ENCODE peak calls at places on chromosomes 6 and 20, in five cellular contexts. Z is hepatocyte, G is uterus, H is fibroblast of the aortic adventitia, L is sigmoid colon. W is an unnamed sample.

GRCh38 chr6:144710207-144710606 is 425.1 kb downstream of the UTRN start:
- DNase-seq in Z (no peak), H (peak), L (no peak), G (no peak), W (no peak)

GRCh38 chr6:35312763-35313125 is 15.1 kb downstream of the DEF6 start:
- DNase-seq in Z (no peak), G (no peak), L (no peak), H (no peak), W (no peak)

GRCh38 chr6:16322666-16323312 is 84.4 kb downstream of the GMPR start:
- DNase-seq in H (peak), G (peak), Z (peak), L (peak), W (peak)

GRCh38 chr6:6634735-6635075 is 46.2 kb downstream of the LY86 start:
- DNase-seq in L (no peak), G (no peak), H (no peak), Z (no peak), W (no peak)

GRCh38 chr6:160042788-160043301 is 74.0 kb downstream of the IGF2R start:
- DNase-seq in Z (no peak), G (no peak), H (peak), L (no peak), W (no peak)

GRCh38 chr6:39225946-39226437 is 3.3 kb downstream of the KCNK5 start:
- DNase-seq in G (no peak), Z (peak), H (no peak), L (no peak), W (no peak)

GRCh38 chr6:118789419-118789818 is 104.5 kb upstream of the ASF1A start:
- DNase-seq in H (no peak), G (no peak), L (no peak), Z (no peak), W (no peak)

GRCh38 chr20:57192311-57192710 is 74.1 kb downstream of the BMP7 start:
- DNase-seq in L (no peak), Z (no peak), H (no peak), G (no peak), W (no peak)

GRCh38 chr20:9241232-9241692 is 172.4 kb downstream of the PLCB4 start:
- DNase-seq in G (no peak), Z (no peak), H (peak), L (no peak), W (no peak)

GRCh38 chr6:108837236-108837971 is 10.8 kb upstream of the ARMC2 start:
- DNase-seq in L (no peak), G (no peak), Z (no peak), H (no peak), W (no peak)

GRCh38 chr6:34154668-34155447 is 9.0 kb upstream of the GRM4 start:
- DNase-seq in Z (peak), H (peak), G (peak), L (peak), W (peak)

GRCh38 chr6:158056804-158057203 is 75.1 kb downstream of the SYNJ2 start:
- DNase-seq in L (peak), Z (no peak), H (no peak), G (no peak), W (no peak)

GRCh38 chr6:105921781-105922180 is 164.4 kb upstream of the PRDM1 start:
- DNase-seq in G (no peak), L (no peak), Z (no peak), H (no peak), W (no peak)

GRCh38 chr6:22082278-22082677 is 214.6 kb downstream of the PRL start:
- DNase-seq in H (peak), Z (no peak), L (no peak), G (no peak), W (no peak)

GRCh38 chr6:6661684-6662083 is 73.2 kb downstream of the LY86 start:
- DNase-seq in L (peak), Z (peak), G (no peak), H (peak), W (no peak)

GRCh38 chr6:28634758-28635546 is 109.3 kb downstream of the GPX5 start:
- DNase-seq in H (peak), Z (peak), G (no peak), L (no peak), W (no peak)

GRCh38 chr6:16043171-16044142 is 85.4 kb upstream of the MYLIP start:
- DNase-seq in L (no peak), G (no peak), H (peak), Z (no peak), W (no peak)

GRCh38 chr6:41100871-41101287 is 28.1 kb downstream of the NFYA start:
- DNase-seq in Z (no peak), G (peak), L (no peak), H (no peak), W (peak)

GRCh38 chr6:164252952-164253351 is 838.4 kb downstream of the QKI start:
- DNase-seq in L (no peak), Z (peak), H (no peak), G (no peak), W (no peak)

GRCh38 chr6:20652276-20652675 is 118.0 kb downstream of the CDKAL1 start:
- DNase-seq in H (no peak), L (no peak), Z (no peak), G (no peak), W (no peak)

GRCh38 chr6:15769471-15770088 is 106.8 kb upstream of the DTNBP1 start:
- DNase-seq in L (no peak), H (no peak), G (no peak), Z (no peak), W (no peak)

GRCh38 chr6:38792356-38792755 is 77.2 kb downstream of the DNAH8 start:
- DNase-seq in Z (no peak), L (no peak), G (no peak), H (no peak), W (no peak)

GRCh38 chr6:26272171-26272631 is 92.8 kb upstream of the BTN3A2 start:
- DNase-seq in Z (peak), G (peak), H (no peak), L (peak), W (peak)

GRCh38 chr6:161917645-161918044 is 643.8 kb upstream of the AGPAT4 start:
- DNase-seq in Z (no peak), H (no peak), L (no peak), G (no peak), W (no peak)

GRCh38 chr6:13357551-13358075 is 29.3 kb upstream of the TBC1D7 start:
- DNase-seq in H (peak), Z (no peak), L (no peak), G (no peak), W (no peak)

GRCh38 chr6:169428532-169428931 is 174.9 kb upstream of the THBS2 start:
- DNase-seq in Z (no peak), L (peak), H (no peak), G (peak), W (no peak)

GRCh38 chr6:140684776-140685550 is 1310.5 kb upstream of the CITED2 start:
- DNase-seq in L (no peak), Z (no peak), G (no peak), H (peak), W (no peak)

GRCh38 chr20:40332167-40332566 is 356.9 kb downstream of the MAFB start:
- DNase-seq in G (no peak), L (no peak), H (no peak), Z (no peak), W (no peak)

GRCh38 chr20:50152394-50153152 is 950 bp downstream of the PEDS1 start:
- DNase-seq in H (no peak), Z (peak), L (no peak), G (no peak), W (no peak)

GRCh38 chr6:64103480-64103879 is 467.9 kb downstream of the PHF3 start:
- DNase-seq in G (no peak), Z (no peak), H (no peak), L (no peak), W (no peak)

GRCh38 chr20:21808863-21809664 is 103.6 kb downstream of the PAX1 start:
- DNase-seq in L (no peak), Z (peak), G (no peak), H (peak), W (peak)

GRCh38 chr6:11921017-11921438 is 91.1 kb upstream of the HIVEP1 start:
- DNase-seq in L (peak), G (peak), H (peak), Z (peak), W (no peak)

DNA sequence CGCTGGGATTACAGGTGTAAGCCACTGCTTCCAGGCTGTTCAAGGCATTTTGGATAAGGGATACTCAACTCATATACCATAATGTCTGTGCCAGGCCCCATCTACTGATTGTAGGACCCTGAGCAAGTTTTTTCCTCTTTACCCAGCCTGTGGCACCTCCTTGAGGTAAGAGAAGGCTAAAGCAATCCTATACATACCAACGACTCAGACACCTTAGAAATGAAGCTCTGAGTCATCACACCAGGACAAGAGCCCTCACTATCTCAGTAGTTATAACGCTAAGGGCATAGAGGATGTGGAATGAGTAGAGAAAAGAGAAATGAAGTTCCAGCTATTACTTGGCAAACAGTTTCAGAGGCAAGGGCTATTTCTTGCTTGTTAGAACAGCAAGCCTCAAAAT is 16.9 kb downstream of the NDRG3 start:
- DNase-seq in G (no peak), H (peak), L (no peak), Z (peak), W (no peak)
- TF ChIP-seq CTCF in G (no peak), H (no peak), L (no peak), Z (peak), W (no peak)

DNA sequence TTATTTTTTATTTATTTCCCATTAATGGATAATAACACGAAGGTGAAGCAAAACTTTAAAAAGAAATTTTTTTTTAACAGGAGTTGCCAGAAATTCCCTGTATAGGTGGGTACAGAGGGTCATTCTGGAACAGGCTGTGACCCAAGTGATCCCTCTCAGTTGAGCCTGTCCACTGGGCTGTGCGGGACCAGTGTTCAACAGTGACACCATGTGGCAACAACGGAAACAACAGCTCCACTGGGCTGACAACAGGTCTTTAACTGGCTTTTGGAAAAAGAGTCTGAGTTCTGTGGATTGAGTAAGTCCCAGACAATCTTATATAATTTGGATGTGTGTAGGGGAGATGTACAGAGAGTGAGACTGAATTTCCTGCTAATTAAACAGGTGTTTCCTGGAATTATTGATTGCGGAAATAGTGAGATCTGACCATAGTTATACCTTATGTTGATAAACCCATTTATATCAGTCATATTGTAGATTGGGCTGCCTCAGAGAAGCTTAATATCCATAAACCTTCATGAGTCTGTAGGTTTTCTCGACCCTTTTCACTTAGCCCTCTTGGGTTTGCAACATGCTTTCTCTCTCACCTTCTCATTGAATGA is 17.6 kb downstream of the KIAA1755 start:
- DNase-seq in H (no peak), G (no peak), Z (no peak), L (no peak), W (no peak)
- TF ChIP-seq CTCF in H (peak), G (no peak), Z (peak), L (peak), W (peak)

GRCh38 chr6:127547215-127547614 is 28.1 kb upstream of the MTCL3 start:
- DNase-seq in G (no peak), H (no peak), L (no peak), Z (peak), W (no peak)
- TF ChIP-seq CTCF in G (no peak), H (peak), L (no peak), Z (no peak), W (no peak)

DNA sequence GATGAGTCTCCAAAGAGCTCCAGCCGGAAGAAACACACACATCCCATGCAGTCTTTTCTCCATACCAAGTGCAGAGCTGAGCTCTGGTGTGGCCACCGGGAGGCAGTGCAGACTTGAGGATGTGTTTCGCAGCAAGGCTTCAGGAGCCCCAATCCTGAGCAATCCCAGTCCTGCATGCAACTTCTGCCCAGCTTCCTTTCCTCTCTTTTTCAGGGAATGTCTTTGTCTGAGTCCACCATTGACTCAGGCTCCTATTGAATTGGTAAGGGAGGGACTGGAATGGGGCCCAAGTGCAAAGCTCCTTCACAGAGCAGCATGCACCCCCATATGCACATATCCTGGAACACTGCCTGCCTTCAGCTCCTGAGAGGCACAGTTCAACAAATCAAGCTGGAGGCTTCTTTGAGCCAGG is 50.5 kb upstream of the ASIP start:
- DNase-seq in G (peak), L (peak), Z (peak), H (peak), W (no peak)
- TF ChIP-seq CTCF in G (peak), L (peak), Z (peak), H (peak), W (peak)

DNA sequence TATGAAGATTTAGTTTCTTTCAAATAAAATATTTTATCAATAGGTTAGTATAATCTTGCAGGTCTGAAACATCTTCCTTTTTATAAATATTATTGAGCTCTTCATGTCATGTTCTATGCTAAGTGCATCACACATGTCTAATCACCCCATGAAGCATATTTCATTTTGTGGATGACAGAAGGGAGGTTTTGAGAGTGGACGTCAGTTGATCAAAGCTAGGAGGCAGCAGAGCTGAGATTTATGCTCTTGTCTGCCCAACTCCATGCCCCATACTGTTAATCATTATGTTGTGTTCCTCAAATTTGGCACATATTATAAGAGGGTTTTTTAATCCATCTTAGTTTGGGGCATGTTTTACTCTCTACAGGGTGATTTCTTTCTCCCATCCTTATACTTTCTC is 22.7 kb downstream of the DSE start:
- DNase-seq in G (no peak), L (no peak), H (no peak), Z (no peak), W (no peak)
- TF ChIP-seq CTCF in G (no peak), L (no peak), H (peak), Z (no peak), W (no peak)

GRCh38 chr20:577167-577791 is 32.8 kb downstream of the TCF15 start:
- DNase-seq in Z (no peak), H (peak), G (no peak), L (no peak), W (no peak)
- TF ChIP-seq CTCF in Z (no peak), H (peak), G (no peak), L (no peak), W (no peak)

DNA sequence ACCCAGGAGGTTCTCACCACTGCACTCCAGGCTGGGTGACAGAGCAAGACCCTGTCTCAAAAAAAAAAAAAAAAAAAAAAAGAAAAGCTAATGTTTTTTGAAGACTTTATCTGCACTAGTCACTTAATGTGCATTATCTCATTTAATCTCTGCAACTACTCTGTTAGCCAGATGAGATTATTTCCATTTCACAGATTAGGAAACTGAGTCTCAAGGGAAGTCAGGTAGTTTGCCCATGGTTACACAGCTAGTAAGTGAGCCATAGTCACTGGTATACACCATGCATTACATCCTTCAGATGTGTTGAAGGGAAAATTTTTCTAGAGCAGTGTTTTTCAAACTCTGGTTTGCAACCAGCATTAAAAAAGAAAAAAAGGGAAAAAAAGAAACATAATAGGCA is 7.2 kb upstream of the SRF start:
- DNase-seq in L (no peak), G (no peak), H (no peak), Z (no peak), W (peak)
- TF ChIP-seq CTCF in L (no peak), G (no peak), H (no peak), Z (no peak), W (no peak)

DNA sequence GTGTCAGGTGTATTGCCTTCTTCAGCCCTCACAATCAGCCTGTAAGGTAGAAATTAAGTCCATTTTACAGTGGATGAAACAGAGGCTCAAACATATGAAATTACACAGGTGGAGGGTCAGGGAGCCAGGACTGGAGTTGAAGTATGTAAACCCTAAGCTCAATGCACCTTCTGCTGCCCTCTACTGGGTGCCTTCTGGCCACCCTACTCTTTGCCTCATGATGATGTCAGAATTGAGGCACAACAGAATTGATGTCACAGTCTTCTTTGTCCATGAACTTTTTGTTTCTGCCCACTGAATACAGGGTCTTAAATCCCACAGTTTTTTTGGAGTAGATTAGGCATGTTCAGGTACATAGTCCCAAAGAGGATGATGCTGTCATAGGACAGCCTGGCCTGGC is 400.8 kb upstream of the CHD6 start:
- DNase-seq in H (no peak), Z (no peak), L (no peak), G (no peak), W (no peak)
- TF ChIP-seq CTCF in H (no peak), Z (peak), L (no peak), G (no peak), W (peak)